ENCODE peak calls at places on chromosomes 2 and 18, in four cellular contexts. C is neural progenitor cell, U is SHP77 treated with DMSO at 0.1 percent for 48 hours, E is GM04504. W is an unnamed sample.

GRCh38 chr2:107694667-107695066 is 132.0 kb upstream of the RGPD4 start:
- DNase-seq in E (no peak), C (no peak), U (no peak), W (no peak)

GRCh38 chr2:20050104-20050711 is 1.2 kb downstream of the LAPTM4A start:
- DNase-seq in U (no peak), C (no peak), E (peak; percentile 53), W (peak; percentile 34)

GRCh38 chr2:176675557-176676256 is 406.5 kb downstream of the MTX2 start:
- DNase-seq in C (peak; percentile 13), U (no peak), E (no peak), W (no peak)

GRCh38 chr18:39751926-39752325 is 2186.3 kb upstream of the CELF4 start:
- DNase-seq in U (no peak), C (no peak), E (no peak), W (no peak)

GRCh38 chr18:31876707-31877106 is 66.2 kb downstream of the TRAPPC8 start:
- DNase-seq in U (no peak), C (no peak), E (no peak), W (no peak)

GRCh38 chr2:48699377-48699951 is 56.1 kb downstream of the LHCGR start:
- DNase-seq in U (no peak), C (peak; percentile 18), E (no peak), W (no peak)

GRCh38 chr2:88230912-88231311 is 60.8 kb downstream of the THNSL2 start:
- DNase-seq in U (no peak), C (no peak), E (no peak), W (peak; percentile 26)

GRCh38 chr18:63067939-63068338 is 251.6 kb downstream of the BCL2 start:
- DNase-seq in E (no peak), C (no peak), U (no peak), W (no peak)

GRCh38 chr2:216551234-216551633 is 52.6 kb downstream of the RPL37A start:
- DNase-seq in C (no peak), E (no peak), U (no peak), W (no peak)

GRCh38 chr2:6506311-6507258 is 359.1 kb downstream of the CMPK2 start:
- DNase-seq in U (peak; percentile 53), C (no peak), E (no peak), W (no peak)

GRCh38 chr2:8394131-8394530 is 287.7 kb upstream of the ID2 start:
- DNase-seq in U (no peak), C (no peak), E (no peak), W (no peak)

GRCh38 chr18:10142496-10143160 is 228.8 kb downstream of the VAPA start:
- DNase-seq in U (no peak), C (no peak), E (no peak), W (no peak)

GRCh38 chr18:41530959-41531358 is 424.1 kb upstream of the PIK3C3 start:
- DNase-seq in U (no peak), C (no peak), E (no peak), W (no peak)

GRCh38 chr2:178700922-178701342 is 106.3 kb downstream of the TTN start:
- DNase-seq in U (peak; percentile 3), E (peak; percentile 0), C (peak; percentile 44), W (no peak)

GRCh38 chr2:153403937-153404336 is 74.6 kb downstream of the RPRM start:
- DNase-seq in E (no peak), U (no peak), C (no peak), W (no peak)

GRCh38 chr2:106270471-106270891 is 76.4 kb upstream of the UXS1 start:
- DNase-seq in U (no peak), C (no peak), E (no peak), W (no peak)

GRCh38 chr2:20356042-20356441 is 5.4 kb upstream of the PUM2 start:
- DNase-seq in C (no peak), U (no peak), E (peak; percentile 76), W (no peak)

W was measured in KG1.